ENCODE peak calls at places on chromosomes 1 and 21, in nine cellular contexts. One of them, this sample, is unnamed. For H3K4me1, the result is how much of the 10 kb centered on the place peaks cover.

GRCh38 chr1:150477320-150477719 is 9.9 kb upstream of the TARS2 start:
- DNase-seq in IMR-90: no peak
- DNase-seq in tibial nerve: no peak
- DNase-seq in H1: no peak
- DNase-seq in prostate gland: no peak
- DNase-seq in stomach: no peak
- DNase-seq in A549: no peak
- DNase-seq in upper lobe of left lung: no peak
- DNase-seq in ovary: no peak
- DNase-seq in this sample: no peak

GRCh38 chr1:170885551-170885950 is 49.8 kb upstream of the MROH9 start:
- DNase-seq in stomach: no peak
- DNase-seq in tibial nerve: no peak
- DNase-seq in A549: no peak
- DNase-seq in H1: no peak
- DNase-seq in ovary: no peak
- DNase-seq in IMR-90: no peak
- DNase-seq in prostate gland: no peak
- DNase-seq in upper lobe of left lung: no peak
- DNase-seq in this sample: no peak

GRCh38 chr1:46490603-46491499 is 1.2 kb downstream of the DMBX1 start:
- DNase-seq in ovary: no peak
- DNase-seq in IMR-90: no peak
- DNase-seq in A549: no peak
- DNase-seq in H1: no peak
- DNase-seq in prostate gland: no peak
- DNase-seq in stomach: no peak
- DNase-seq in tibial nerve: no peak
- DNase-seq in upper lobe of left lung: peak
- DNase-seq in this sample: no peak

GRCh38 chr1:92583821-92584760 is 97.4 kb upstream of the GFI1 start:
- DNase-seq in H1: no peak
- DNase-seq in prostate gland: no peak
- DNase-seq in stomach: no peak
- DNase-seq in upper lobe of left lung: no peak
- DNase-seq in ovary: no peak
- DNase-seq in tibial nerve: no peak
- DNase-seq in A549: no peak
- DNase-seq in IMR-90: peak
- DNase-seq in this sample: no peak

GRCh38 chr1:182430263-182431068 is 19.5 kb upstream of the RGSL1 start:
- DNase-seq in IMR-90: peak
- DNase-seq in tibial nerve: no peak
- DNase-seq in prostate gland: no peak
- DNase-seq in stomach: no peak
- DNase-seq in H1: no peak
- DNase-seq in A549: no peak
- DNase-seq in ovary: no peak
- DNase-seq in upper lobe of left lung: no peak
- DNase-seq in this sample: no peak

GRCh38 chr1:102630041-102630440 is 478.3 kb downstream of the COL11A1 start:
- DNase-seq in ovary: no peak
- DNase-seq in H1: no peak
- DNase-seq in stomach: no peak
- DNase-seq in A549: no peak
- DNase-seq in upper lobe of left lung: no peak
- DNase-seq in prostate gland: no peak
- DNase-seq in IMR-90: no peak
- DNase-seq in tibial nerve: no peak
- DNase-seq in this sample: no peak

GRCh38 chr1:116817582-116818064 is 63.4 kb downstream of the CD2 start:
- DNase-seq in ovary: no peak
- DNase-seq in prostate gland: peak
- DNase-seq in upper lobe of left lung: no peak
- DNase-seq in stomach: peak
- DNase-seq in A549: peak
- DNase-seq in H1: peak
- DNase-seq in tibial nerve: no peak
- DNase-seq in IMR-90: peak
- DNase-seq in this sample: no peak

GRCh38 chr1:85320371-85321131 is 44.1 kb upstream of the BCL10 start:
- DNase-seq in tibial nerve: no peak
- DNase-seq in H1: no peak
- DNase-seq in stomach: no peak
- DNase-seq in A549: peak
- DNase-seq in ovary: no peak
- DNase-seq in prostate gland: no peak
- DNase-seq in upper lobe of left lung: no peak
- DNase-seq in IMR-90: peak
- DNase-seq in this sample: no peak

GRCh38 chr1:115810609-115811008 is 30.3 kb downstream of the NHLH2 start:
- DNase-seq in upper lobe of left lung: no peak
- DNase-seq in prostate gland: no peak
- DNase-seq in IMR-90: no peak
- DNase-seq in stomach: no peak
- DNase-seq in A549: no peak
- DNase-seq in ovary: no peak
- DNase-seq in H1: no peak
- DNase-seq in tibial nerve: no peak
- DNase-seq in this sample: no peak

GRCh38 chr1:180863158-180863775 is 49.4 kb upstream of the KIAA1614 start:
- DNase-seq in prostate gland: peak
- DNase-seq in upper lobe of left lung: no peak
- DNase-seq in IMR-90: peak
- DNase-seq in H1: no peak
- DNase-seq in ovary: no peak
- DNase-seq in stomach: no peak
- DNase-seq in A549: peak
- DNase-seq in tibial nerve: peak
- DNase-seq in this sample: no peak

GRCh38 chr1:175450219-175450618 is 257.6 kb upstream of the KIAA0040 start:
- DNase-seq in H1: no peak
- DNase-seq in IMR-90: no peak
- DNase-seq in upper lobe of left lung: no peak
- DNase-seq in prostate gland: no peak
- DNase-seq in ovary: no peak
- DNase-seq in tibial nerve: no peak
- DNase-seq in stomach: no peak
- DNase-seq in A549: no peak
- DNase-seq in this sample: no peak

GRCh38 chr1:199302554-199302953 is 663.7 kb downstream of the PTPRC start:
- DNase-seq in upper lobe of left lung: no peak
- DNase-seq in H1: no peak
- DNase-seq in tibial nerve: no peak
- DNase-seq in stomach: no peak
- DNase-seq in A549: no peak
- DNase-seq in IMR-90: peak
- DNase-seq in prostate gland: no peak
- DNase-seq in ovary: no peak
- DNase-seq in this sample: no peak

GRCh38 chr1:218666263-218666662 is 321.1 kb downstream of the TGFB2 start:
- DNase-seq in H1: no peak
- DNase-seq in upper lobe of left lung: no peak
- DNase-seq in ovary: no peak
- DNase-seq in A549: no peak
- DNase-seq in prostate gland: no peak
- DNase-seq in IMR-90: no peak
- DNase-seq in stomach: no peak
- DNase-seq in tibial nerve: no peak
- DNase-seq in this sample: no peak

GRCh38 chr1:215635827-215636226 is 68.7 kb downstream of the KCTD3 start:
- DNase-seq in stomach: no peak
- DNase-seq in IMR-90: no peak
- DNase-seq in ovary: no peak
- DNase-seq in H1: no peak
- DNase-seq in upper lobe of left lung: no peak
- DNase-seq in tibial nerve: no peak
- DNase-seq in prostate gland: no peak
- DNase-seq in A549: no peak
- DNase-seq in this sample: peak

GRCh38 chr21:42102063-42102462 is 30.9 kb downstream of the UMODL1 start:
- DNase-seq in prostate gland: no peak
- DNase-seq in H1: no peak
- DNase-seq in IMR-90: no peak
- DNase-seq in upper lobe of left lung: no peak
- DNase-seq in ovary: no peak
- DNase-seq in A549: no peak
- DNase-seq in stomach: no peak
- DNase-seq in tibial nerve: no peak
- DNase-seq in this sample: no peak

GRCh38 chr1:232462200-232462599 is 167.7 kb downstream of the SIPA1L2 start:
- DNase-seq in IMR-90: peak
- DNase-seq in tibial nerve: no peak
- DNase-seq in prostate gland: no peak
- DNase-seq in stomach: no peak
- DNase-seq in H1: no peak
- DNase-seq in ovary: no peak
- DNase-seq in A549: peak
- DNase-seq in upper lobe of left lung: no peak
- DNase-seq in this sample: no peak

GRCh38 chr1:211260161-211261107 is 1.3 kb downstream of the RCOR3 start:
- DNase-seq in upper lobe of left lung: peak
- DNase-seq in stomach: peak
- DNase-seq in ovary: peak
- DNase-seq in H1: no peak
- DNase-seq in A549: peak
- DNase-seq in IMR-90: peak
- DNase-seq in tibial nerve: peak
- DNase-seq in prostate gland: peak
- DNase-seq in this sample: peak
- TF ChIP-seq POLR2A in upper lobe of left lung: no peak
- TF ChIP-seq POLR2A in stomach: no peak
- TF ChIP-seq POLR2A in ovary: no peak
- TF ChIP-seq POLR2A in H1: peak
- TF ChIP-seq POLR2A in A549: peak
- TF ChIP-seq POLR2A in IMR-90: peak
- TF ChIP-seq POLR2A in tibial nerve: no peak
- TF ChIP-seq POLR2A in prostate gland: peak
- TF ChIP-seq POLR2A in this sample: peak

GRCh38 chr1:230709619-230710542 is 4.0 kb downstream of the AGT start:
- DNase-seq in IMR-90: no peak
- DNase-seq in prostate gland: no peak
- DNase-seq in H1: no peak
- DNase-seq in tibial nerve: no peak
- DNase-seq in upper lobe of left lung: no peak
- DNase-seq in stomach: no peak
- DNase-seq in ovary: no peak
- DNase-seq in A549: no peak
- DNase-seq in this sample: peak
- H3K4me1 ChIP-seq in IMR-90: under half
- H3K4me1 ChIP-seq in prostate gland: under half
- H3K4me1 ChIP-seq in H1: under half
- H3K4me1 ChIP-seq in tibial nerve: under half
- H3K4me1 ChIP-seq in upper lobe of left lung: under half
- H3K4me1 ChIP-seq in stomach: under half
- H3K4me1 ChIP-seq in ovary: under half
- H3K4me1 ChIP-seq in A549: under half
- H3K4me1 ChIP-seq in this sample: under half

GRCh38 chr1:228134591-228134990 is 5.5 kb upstream of the GUK1 start:
- DNase-seq in prostate gland: no peak
- DNase-seq in upper lobe of left lung: no peak
- DNase-seq in ovary: no peak
- DNase-seq in IMR-90: no peak
- DNase-seq in tibial nerve: no peak
- DNase-seq in H1: no peak
- DNase-seq in stomach: no peak
- DNase-seq in A549: no peak
- DNase-seq in this sample: no peak

GRCh38 chr1:228140724-228141081 is 624 bp downstream of the GUK1 start:
- DNase-seq in A549: no peak
- DNase-seq in tibial nerve: no peak
- DNase-seq in stomach: no peak
- DNase-seq in H1: no peak
- DNase-seq in prostate gland: no peak
- DNase-seq in IMR-90: no peak
- DNase-seq in upper lobe of left lung: no peak
- DNase-seq in ovary: no peak
- DNase-seq in this sample: no peak

GRCh38 chr1:228139931-228140723 is at the start of gene GUK1:
- DNase-seq in stomach: peak
- DNase-seq in prostate gland: peak
- DNase-seq in upper lobe of left lung: peak
- DNase-seq in A549: peak
- DNase-seq in IMR-90: peak
- DNase-seq in tibial nerve: peak
- DNase-seq in ovary: peak
- DNase-seq in H1: peak
- DNase-seq in this sample: peak

GRCh38 chr1:228139406-228139930 is 611 bp upstream of the GUK1 start:
- DNase-seq in prostate gland: no peak
- DNase-seq in H1: no peak
- DNase-seq in ovary: no peak
- DNase-seq in A549: no peak
- DNase-seq in stomach: no peak
- DNase-seq in tibial nerve: no peak
- DNase-seq in upper lobe of left lung: peak
- DNase-seq in IMR-90: no peak
- DNase-seq in this sample: no peak

DNA sequence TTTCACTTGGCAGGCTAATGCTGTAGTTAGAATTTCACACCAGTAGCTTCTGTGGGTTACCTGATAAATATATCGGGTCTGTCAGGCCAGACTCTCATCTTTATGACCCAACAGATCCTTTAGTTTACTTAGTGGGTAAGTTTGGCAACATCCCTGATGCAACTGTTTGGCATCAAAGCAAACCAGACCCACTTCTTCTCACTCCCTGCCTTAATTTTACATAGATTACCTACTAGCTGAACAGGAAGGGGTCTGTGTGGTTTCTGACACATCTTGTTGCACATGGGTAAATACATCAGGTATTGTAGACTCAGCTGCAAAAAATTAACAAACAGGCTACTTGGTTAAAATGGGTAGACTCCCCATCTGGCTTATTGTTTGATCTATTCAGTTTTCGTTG is 3.2 kb upstream of the GUK1 start:
- DNase-seq in IMR-90: no peak
- DNase-seq in stomach: no peak
- DNase-seq in prostate gland: no peak
- DNase-seq in tibial nerve: no peak
- DNase-seq in A549: no peak
- DNase-seq in ovary: no peak
- DNase-seq in H1: no peak
- DNase-seq in upper lobe of left lung: no peak
- DNase-seq in this sample: no peak
- TF ChIP-seq POLR2A in IMR-90: no peak
- TF ChIP-seq POLR2A in stomach: no peak
- TF ChIP-seq POLR2A in prostate gland: no peak
- TF ChIP-seq POLR2A in tibial nerve: no peak
- TF ChIP-seq POLR2A in A549: no peak
- TF ChIP-seq POLR2A in ovary: no peak
- TF ChIP-seq POLR2A in H1: no peak
- TF ChIP-seq POLR2A in upper lobe of left lung: no peak
- TF ChIP-seq POLR2A in this sample: no peak

DNA sequence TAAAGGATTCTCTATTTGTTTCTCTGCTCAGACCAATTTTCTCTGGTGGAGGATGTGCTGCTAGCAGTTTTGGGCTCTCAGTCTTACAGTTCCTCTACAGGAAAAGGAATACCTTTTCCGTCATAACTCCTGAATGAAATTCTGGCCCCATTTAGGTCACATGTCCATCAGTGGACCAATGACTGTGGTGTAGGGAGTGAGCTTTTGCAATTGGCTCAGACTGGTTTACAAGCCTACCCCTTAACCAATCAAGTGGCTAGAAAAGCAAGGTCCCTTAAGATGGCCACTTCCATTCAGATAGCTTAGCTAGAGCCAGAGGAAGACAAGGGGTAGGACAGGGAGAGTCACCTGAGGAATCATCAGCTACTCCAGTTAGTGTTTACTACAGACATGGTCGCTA is 16.4 kb upstream of the ZNF281 start:
- DNase-seq in H1: no peak
- DNase-seq in stomach: no peak
- DNase-seq in ovary: no peak
- DNase-seq in upper lobe of left lung: no peak
- DNase-seq in tibial nerve: no peak
- DNase-seq in IMR-90: no peak
- DNase-seq in A549: no peak
- DNase-seq in prostate gland: no peak
- DNase-seq in this sample: no peak
- H3K4me1 ChIP-seq in H1: under half
- H3K4me1 ChIP-seq in stomach: under half
- H3K4me1 ChIP-seq in ovary: under half
- H3K4me1 ChIP-seq in upper lobe of left lung: under half
- H3K4me1 ChIP-seq in tibial nerve: under half
- H3K4me1 ChIP-seq in IMR-90: under half
- H3K4me1 ChIP-seq in A549: under half
- H3K4me1 ChIP-seq in prostate gland: under half
- H3K4me1 ChIP-seq in this sample: under half